ENCODE peak calls at places on chromosomes 13 and 19, in four cellular contexts. T, Y, P and C are unnamed samples.

GRCh38 chr19:33285441-33285927 is 16.9 kb downstream of the CEBPA start:
- DNase-seq in Y (no peak), P (no peak), T (no peak), C (no peak)

GRCh38 chr13:27349458-27349857 is 75.0 kb upstream of the GTF3A start:
- DNase-seq in P (no peak), T (no peak), Y (no peak), C (no peak)

GRCh38 chr13:27151798-27152599 is 19.6 kb downstream of the USP12 start:
- DNase-seq in Y (no peak), P (no peak), T (no peak), C (no peak)

GRCh38 chr13:49667773-49668172 is 23.5 kb downstream of the EBPL start:
- DNase-seq in T (no peak), Y (no peak), P (no peak), C (no peak)

GRCh38 chr19:15269806-15270205 is 37.6 kb upstream of the EPHX3 start:
- DNase-seq in Y (no peak), T (no peak), P (no peak), C (no peak)

GRCh38 chr13:26558912-26559485 is 1.5 kb downstream of the WASF3 start:
- DNase-seq in Y (no peak), P (no peak), T (no peak), C (no peak)

GRCh38 chr13:24232037-24232436 is 71.5 kb downstream of the SPATA13 start:
- DNase-seq in P (no peak), T (no peak), Y (no peak), C (no peak)

GRCh38 chr13:75550159-75550567 is 572 bp downstream of the UCHL3 start:
- DNase-seq in P (peak), Y (no peak), T (no peak), C (no peak)

GRCh38 chr13:71260246-71260645 is 606.8 kb downstream of the DACH1 start:
- DNase-seq in T (no peak), Y (no peak), P (no peak), C (no peak)

GRCh38 chr19:12975221-12975756 is 5.9 kb downstream of the DAND5 start:
- DNase-seq in T (no peak), Y (no peak), P (no peak), C (no peak)

GRCh38 chr19:33818426-33818825 is 21.8 kb downstream of the KCTD15 start:
- DNase-seq in T (no peak), Y (no peak), P (no peak), C (no peak)

GRCh38 chr13:71685072-71685471 is 181.9 kb downstream of the DACH1 start:
- DNase-seq in T (no peak), Y (no peak), P (no peak), C (no peak)

GRCh38 chr19:40933025-40933424 is 51.0 kb upstream of the CYP2A7 start:
- DNase-seq in T (no peak), P (no peak), Y (no peak), C (no peak)

GRCh38 chr13:26557393-26558073 is at the start of gene WASF3:
- DNase-seq in T (peak), P (no peak), Y (peak), C (peak)

GRCh38 chr13:94731028-94731427 is 18.7 kb upstream of the SOX21 start:
- DNase-seq in T (no peak), P (no peak), Y (no peak), C (no peak)

GRCh38 chr13:43516401-43516826 is 270.4 kb downstream of the ENOX1 start:
- DNase-seq in P (no peak), Y (no peak), T (no peak), C (no peak)

GRCh38 chr19:35767288-35768081 is 7.9 kb upstream of the ARHGAP33 start:
- DNase-seq in P (peak), Y (peak), T (peak), C (peak)

GRCh38 chr13:30125422-30126073 is 181.8 kb downstream of the KATNAL1 start:
- DNase-seq in Y (no peak), T (no peak), P (no peak), C (no peak)

GRCh38 chr13:34161829-34162544 is 344.0 kb downstream of the RFC3 start:
- DNase-seq in P (no peak), T (no peak), Y (no peak), C (no peak)

GRCh38 chr19:18086590-18087138 is at the start of gene IL12RB1:
- DNase-seq in P (peak), T (no peak), Y (no peak), C (no peak)

GRCh38 chr13:46332772-46333171 is 54.3 kb downstream of the RUBCNL start:
- DNase-seq in T (no peak), Y (no peak), P (peak), C (no peak)

GRCh38 chr19:22882797-22883196 is 50.7 kb downstream of the ZNF723 start:
- DNase-seq in P (peak), Y (no peak), T (no peak), C (no peak)

GRCh38 chr13:71968025-71968424 is 101.0 kb upstream of the DACH1 start:
- DNase-seq in Y (no peak), T (no peak), P (no peak), C (no peak)

GRCh38 chr19:12163841-12164240 is 945 bp downstream of the ZNF136 start:
- DNase-seq in Y (no peak), P (peak), T (no peak), C (no peak)

GRCh38 chr13:111407381-111408131 is 87.1 kb downstream of the TEX29 start:
- DNase-seq in P (no peak), Y (no peak), T (peak), C (no peak)

GRCh38 chr13:69551193-69551592 is 556.4 kb upstream of the ATXN8OS start:
- DNase-seq in P (no peak), T (no peak), Y (no peak), C (no peak)

GRCh38 chr13:108985166-108985565 is 355.8 kb downstream of the MYO16 start:
- DNase-seq in T (no peak), P (no peak), Y (no peak), C (no peak)

GRCh38 chr19:47694466-47695273 is 18.6 kb upstream of the EHD2 start:
- DNase-seq in T (no peak), P (no peak), Y (no peak), C (no peak)

GRCh38 chr19:4144666-4145261 is 8.7 kb upstream of the CREB3L3 start:
- DNase-seq in Y (no peak), P (no peak), T (no peak), C (no peak)

GRCh38 chr19:46482645-46483044 is 11.3 kb upstream of the PNMA8A start:
- DNase-seq in Y (no peak), P (no peak), T (no peak), C (no peak)

GRCh38 chr13:33355470-33355869 is 69.9 kb upstream of the STARD13 start:
- DNase-seq in Y (no peak), T (no peak), P (no peak), C (no peak)

GRCh38 chr13:44759723-44760360 is 183.7 kb upstream of the TSC22D1 start:
- DNase-seq in Y (peak), P (no peak), T (no peak), C (no peak)

GRCh38 chr19:2179095-2179494 is 15.4 kb downstream of the DOT1L start:
- DNase-seq in T (no peak), Y (no peak), P (no peak), C (no peak)

GRCh38 chr13:51759240-51759639 is 44.7 kb downstream of the DHRS12 start:
- DNase-seq in P (no peak), T (no peak), Y (no peak), C (no peak)

GRCh38 chr13:94761407-94761806 is 49.1 kb upstream of the SOX21 start:
- DNase-seq in Y (no peak), P (no peak), T (no peak), C (no peak)

GRCh38 chr13:93646247-93646646 is 419.6 kb downstream of the GPC6 start:
- DNase-seq in T (no peak), Y (no peak), P (no peak), C (no peak)